ENCODE peak calls at places on chromosomes 3 and 15, in four cellular contexts. One of them, this sample, is unnamed.

GRCh38 chr15:77440378-77440999 is 19.8 kb downstream of the HMG20A start:
- DNase-seq in PC-9: peak
- DNase-seq in activated B cell treated with CpG ODN at 0.5 μM for 24 hours: no peak
- DNase-seq in lung: no peak
- DNase-seq in this sample: peak

GRCh38 chr3:141913150-141913811 is 36.8 kb downstream of the ATP1B3 start:
- DNase-seq in activated B cell treated with CpG ODN at 0.5 μM for 24 hours: no peak
- DNase-seq in lung: peak
- DNase-seq in PC-9: peak
- DNase-seq in this sample: peak

GRCh38 chr3:150117076-150117475 is 146.4 kb upstream of the PFN2 start:
- DNase-seq in lung: no peak
- DNase-seq in PC-9: no peak
- DNase-seq in activated B cell treated with CpG ODN at 0.5 μM for 24 hours: no peak
- DNase-seq in this sample: no peak

GRCh38 chr15:73282567-73283200 is 86.1 kb downstream of the HCN4 start:
- DNase-seq in lung: no peak
- DNase-seq in PC-9: no peak
- DNase-seq in activated B cell treated with CpG ODN at 0.5 μM for 24 hours: no peak
- DNase-seq in this sample: no peak

GRCh38 chr15:45378149-45378912 is at the start of gene GATM:
- DNase-seq in PC-9: peak
- DNase-seq in activated B cell treated with CpG ODN at 0.5 μM for 24 hours: peak
- DNase-seq in lung: peak
- DNase-seq in this sample: peak

GRCh38 chr3:38268522-38268921 is 2.9 kb downstream of the SLC22A13 start:
- DNase-seq in activated B cell treated with CpG ODN at 0.5 μM for 24 hours: no peak
- DNase-seq in PC-9: no peak
- DNase-seq in lung: no peak
- DNase-seq in this sample: peak

GRCh38 chr3:8851703-8852102 is 82.3 kb upstream of the OXTR start:
- DNase-seq in lung: no peak
- DNase-seq in activated B cell treated with CpG ODN at 0.5 μM for 24 hours: no peak
- DNase-seq in PC-9: no peak
- DNase-seq in this sample: no peak

GRCh38 chr15:57500256-57500655 is 91.4 kb upstream of the MYZAP start:
- DNase-seq in lung: no peak
- DNase-seq in PC-9: no peak
- DNase-seq in activated B cell treated with CpG ODN at 0.5 μM for 24 hours: no peak
- DNase-seq in this sample: no peak

GRCh38 chr3:160464321-160464720 is 14.7 kb upstream of the TRIM59 start:
- DNase-seq in lung: no peak
- DNase-seq in activated B cell treated with CpG ODN at 0.5 μM for 24 hours: no peak
- DNase-seq in PC-9: no peak
- DNase-seq in this sample: no peak

GRCh38 chr15:68228971-68229385 is 550 bp downstream of the CLN6 start:
- DNase-seq in PC-9: no peak
- DNase-seq in lung: no peak
- DNase-seq in activated B cell treated with CpG ODN at 0.5 μM for 24 hours: no peak
- DNase-seq in this sample: no peak

GRCh38 chr3:150296966-150297365 is 111.1 kb upstream of the TSC22D2 start:
- DNase-seq in PC-9: no peak
- DNase-seq in lung: no peak
- DNase-seq in activated B cell treated with CpG ODN at 0.5 μM for 24 hours: no peak
- DNase-seq in this sample: no peak

GRCh38 chr3:29313074-29313473 is 32.2 kb downstream of the RBMS3 start:
- DNase-seq in activated B cell treated with CpG ODN at 0.5 μM for 24 hours: no peak
- DNase-seq in lung: no peak
- DNase-seq in PC-9: no peak
- DNase-seq in this sample: no peak

GRCh38 chr3:67648701-67649100 is 5.7 kb downstream of the SUCLG2 start:
- DNase-seq in PC-9: no peak
- DNase-seq in activated B cell treated with CpG ODN at 0.5 μM for 24 hours: no peak
- DNase-seq in lung: no peak
- DNase-seq in this sample: no peak

GRCh38 chr3:123449986-123450474 is 1.1 kb upstream of the ADCY5 start:
- DNase-seq in activated B cell treated with CpG ODN at 0.5 μM for 24 hours: no peak
- DNase-seq in PC-9: no peak
- DNase-seq in lung: no peak
- DNase-seq in this sample: no peak

GRCh38 chr15:32861741-32862140 is 143.9 kb downstream of the GREM1 start:
- DNase-seq in lung: no peak
- DNase-seq in activated B cell treated with CpG ODN at 0.5 μM for 24 hours: no peak
- DNase-seq in PC-9: no peak
- DNase-seq in this sample: no peak

GRCh38 chr15:68556139-68556990 is 22.4 kb upstream of the CORO2B start:
- DNase-seq in PC-9: no peak
- DNase-seq in activated B cell treated with CpG ODN at 0.5 μM for 24 hours: no peak
- DNase-seq in lung: no peak
- DNase-seq in this sample: no peak

GRCh38 chr3:20043825-20044224 is 3.6 kb downstream of the KAT2B start:
- DNase-seq in PC-9: peak
- DNase-seq in lung: no peak
- DNase-seq in activated B cell treated with CpG ODN at 0.5 μM for 24 hours: no peak
- DNase-seq in this sample: no peak

GRCh38 chr3:52792961-52793695 is 1.5 kb upstream of the ITIH3 start:
- DNase-seq in PC-9: no peak
- DNase-seq in lung: no peak
- DNase-seq in activated B cell treated with CpG ODN at 0.5 μM for 24 hours: no peak
- DNase-seq in this sample: no peak

GRCh38 chr3:178971614-178972013 is 100.0 kb downstream of the ZMAT3 start:
- DNase-seq in activated B cell treated with CpG ODN at 0.5 μM for 24 hours: no peak
- DNase-seq in lung: no peak
- DNase-seq in PC-9: peak
- DNase-seq in this sample: no peak

GRCh38 chr3:159765025-159765859 is 223.4 kb upstream of the IL12A start:
- DNase-seq in PC-9: peak
- DNase-seq in lung: peak
- DNase-seq in activated B cell treated with CpG ODN at 0.5 μM for 24 hours: no peak
- DNase-seq in this sample: peak

GRCh38 chr3:73719413-73719831 is 94.7 kb upstream of the PDZRN3 start:
- DNase-seq in lung: no peak
- DNase-seq in activated B cell treated with CpG ODN at 0.5 μM for 24 hours: no peak
- DNase-seq in PC-9: no peak
- DNase-seq in this sample: no peak

GRCh38 chr15:43824302-43825246 is at the start of gene MFAP1:
- DNase-seq in PC-9: peak
- DNase-seq in lung: peak
- DNase-seq in activated B cell treated with CpG ODN at 0.5 μM for 24 hours: peak
- DNase-seq in this sample: peak

GRCh38 chr15:91926871-91927270 is 73.4 kb downstream of the SLCO3A1 start:
- DNase-seq in activated B cell treated with CpG ODN at 0.5 μM for 24 hours: no peak
- DNase-seq in lung: no peak
- DNase-seq in PC-9: no peak
- DNase-seq in this sample: no peak

GRCh38 chr3:159839561-159840379 is 148.9 kb upstream of the IL12A start:
- DNase-seq in PC-9: no peak
- DNase-seq in activated B cell treated with CpG ODN at 0.5 μM for 24 hours: no peak
- DNase-seq in lung: no peak
- DNase-seq in this sample: peak

GRCh38 chr3:121998588-121999473 is 23.2 kb downstream of the ILDR1 start:
- DNase-seq in lung: no peak
- DNase-seq in activated B cell treated with CpG ODN at 0.5 μM for 24 hours: no peak
- DNase-seq in PC-9: no peak
- DNase-seq in this sample: no peak

GRCh38 chr3:155078959-155079794 is 942 bp upstream of the MME start:
- DNase-seq in lung: no peak
- DNase-seq in activated B cell treated with CpG ODN at 0.5 μM for 24 hours: no peak
- DNase-seq in PC-9: no peak
- DNase-seq in this sample: peak

GRCh38 chr3:27847697-27848096 is 125.6 kb upstream of the EOMES start:
- DNase-seq in lung: no peak
- DNase-seq in PC-9: no peak
- DNase-seq in activated B cell treated with CpG ODN at 0.5 μM for 24 hours: no peak
- DNase-seq in this sample: no peak
- TF ChIP-seq CTCF in lung: no peak
- TF ChIP-seq CTCF in PC-9: no peak
- TF ChIP-seq CTCF in activated B cell treated with CpG ODN at 0.5 μM for 24 hours: no peak
- TF ChIP-seq CTCF in this sample: no peak

GRCh38 chr3:129314757-129315385 is 36.2 kb downstream of the HMCES start:
- DNase-seq in PC-9: peak
- DNase-seq in lung: peak
- DNase-seq in activated B cell treated with CpG ODN at 0.5 μM for 24 hours: peak
- DNase-seq in this sample: peak
- TF ChIP-seq CTCF in PC-9: no peak
- TF ChIP-seq CTCF in lung: peak
- TF ChIP-seq CTCF in activated B cell treated with CpG ODN at 0.5 μM for 24 hours: no peak
- TF ChIP-seq CTCF in this sample: peak

GRCh38 chr3:23836536-23837230 is 30.9 kb downstream of the UBE2E1 start:
- DNase-seq in activated B cell treated with CpG ODN at 0.5 μM for 24 hours: no peak
- DNase-seq in PC-9: no peak
- DNase-seq in lung: no peak
- DNase-seq in this sample: no peak

GRCh38 chr3:23835807-23836206 is 30.1 kb downstream of the UBE2E1 start:
- DNase-seq in lung: no peak
- DNase-seq in activated B cell treated with CpG ODN at 0.5 μM for 24 hours: no peak
- DNase-seq in PC-9: no peak
- DNase-seq in this sample: no peak

GRCh38 chr3:23835087-23835486 is 29.3 kb downstream of the UBE2E1 start:
- DNase-seq in activated B cell treated with CpG ODN at 0.5 μM for 24 hours: no peak
- DNase-seq in PC-9: no peak
- DNase-seq in lung: no peak
- DNase-seq in this sample: no peak

GRCh38 chr3:23832523-23832922 is 26.8 kb downstream of the UBE2E1 start:
- DNase-seq in lung: no peak
- DNase-seq in PC-9: no peak
- DNase-seq in activated B cell treated with CpG ODN at 0.5 μM for 24 hours: no peak
- DNase-seq in this sample: no peak

GRCh38 chr3:23834082-23834870 is 28.5 kb downstream of the UBE2E1 start:
- DNase-seq in activated B cell treated with CpG ODN at 0.5 μM for 24 hours: no peak
- DNase-seq in PC-9: no peak
- DNase-seq in lung: no peak
- DNase-seq in this sample: no peak
- TF ChIP-seq CTCF in activated B cell treated with CpG ODN at 0.5 μM for 24 hours: no peak
- TF ChIP-seq CTCF in PC-9: no peak
- TF ChIP-seq CTCF in lung: no peak
- TF ChIP-seq CTCF in this sample: peak

GRCh38 chr3:151426337-151426648 is 34.6 kb downstream of the IGSF10 start:
- DNase-seq in activated B cell treated with CpG ODN at 0.5 μM for 24 hours: no peak
- DNase-seq in PC-9: no peak
- DNase-seq in lung: no peak
- DNase-seq in this sample: peak
- TF ChIP-seq CTCF in activated B cell treated with CpG ODN at 0.5 μM for 24 hours: no peak
- TF ChIP-seq CTCF in PC-9: peak
- TF ChIP-seq CTCF in lung: no peak
- TF ChIP-seq CTCF in this sample: no peak

GRCh38 chr3:143529018-143529478 is 319.2 kb downstream of the SLC9A9 start:
- DNase-seq in activated B cell treated with CpG ODN at 0.5 μM for 24 hours: peak
- DNase-seq in PC-9: no peak
- DNase-seq in lung: peak
- DNase-seq in this sample: no peak
- TF ChIP-seq CTCF in activated B cell treated with CpG ODN at 0.5 μM for 24 hours: no peak
- TF ChIP-seq CTCF in PC-9: no peak
- TF ChIP-seq CTCF in lung: no peak
- TF ChIP-seq CTCF in this sample: no peak

GRCh38 chr3:157201648-157202278 is 41.8 kb upstream of the CCNL1 start:
- DNase-seq in activated B cell treated with CpG ODN at 0.5 μM for 24 hours: no peak
- DNase-seq in lung: no peak
- DNase-seq in PC-9: peak
- DNase-seq in this sample: peak
- TF ChIP-seq CTCF in activated B cell treated with CpG ODN at 0.5 μM for 24 hours: peak
- TF ChIP-seq CTCF in lung: no peak
- TF ChIP-seq CTCF in PC-9: peak
- TF ChIP-seq CTCF in this sample: peak

GRCh38 chr3:97301114-97301513 is 463.4 kb upstream of the ARL6 start:
- DNase-seq in PC-9: no peak
- DNase-seq in lung: no peak
- DNase-seq in activated B cell treated with CpG ODN at 0.5 μM for 24 hours: no peak
- DNase-seq in this sample: no peak

GRCh38 chr3:97291901-97292300 is 472.7 kb upstream of the ARL6 start:
- DNase-seq in lung: no peak
- DNase-seq in PC-9: no peak
- DNase-seq in activated B cell treated with CpG ODN at 0.5 μM for 24 hours: no peak
- DNase-seq in this sample: no peak

GRCh38 chr3:97293596-97294131 is 470.9 kb upstream of the ARL6 start:
- DNase-seq in PC-9: no peak
- DNase-seq in lung: no peak
- DNase-seq in activated B cell treated with CpG ODN at 0.5 μM for 24 hours: no peak
- DNase-seq in this sample: no peak

GRCh38 chr3:97297032-97297431 is 467.5 kb upstream of the ARL6 start:
- DNase-seq in lung: no peak
- DNase-seq in activated B cell treated with CpG ODN at 0.5 μM for 24 hours: no peak
- DNase-seq in PC-9: no peak
- DNase-seq in this sample: no peak
- TF ChIP-seq CTCF in lung: no peak
- TF ChIP-seq CTCF in activated B cell treated with CpG ODN at 0.5 μM for 24 hours: no peak
- TF ChIP-seq CTCF in PC-9: no peak
- TF ChIP-seq CTCF in this sample: no peak

GRCh38 chr3:63795438-63795837 is 23.7 kb upstream of the C3orf49 start:
- DNase-seq in activated B cell treated with CpG ODN at 0.5 μM for 24 hours: no peak
- DNase-seq in PC-9: peak
- DNase-seq in lung: no peak
- DNase-seq in this sample: no peak

GRCh38 chr3:63791974-63792373 is 27.1 kb upstream of the C3orf49 start:
- DNase-seq in activated B cell treated with CpG ODN at 0.5 μM for 24 hours: no peak
- DNase-seq in PC-9: peak
- DNase-seq in lung: no peak
- DNase-seq in this sample: no peak
- TF ChIP-seq CTCF in activated B cell treated with CpG ODN at 0.5 μM for 24 hours: no peak
- TF ChIP-seq CTCF in PC-9: peak
- TF ChIP-seq CTCF in lung: no peak
- TF ChIP-seq CTCF in this sample: no peak